ENCODE peak calls at places on chromosomes 6 and 20, in seven cellular contexts. M, T, P, Z, Y, N and C are unnamed samples.

GRCh38 chr20:36908603-36909002 is 32.7 kb downstream of the TLDC2 start:
- DNase-seq in P (no peak), N (no peak), T (no peak), Y (no peak), M (no peak), Z (no peak), C (no peak)

GRCh38 chr20:11993886-11994466 is 76.3 kb downstream of the BTBD3 start:
- DNase-seq in Z (no peak), Y (no peak), M (no peak), P (peak; percentile 83), T (no peak), N (no peak), C (peak; percentile 38)

GRCh38 chr20:23147964-23148720 is 62.0 kb upstream of the CD93 start:
- DNase-seq in Y (no peak), P (no peak), M (peak; percentile 98), T (peak; percentile 90), N (peak; percentile 61), Z (no peak), C (no peak)

GRCh38 chr6:39733704-39734103 is 8.5 kb upstream of the KIF6 start:
- DNase-seq in Y (no peak), M (no peak), T (no peak), P (no peak), Z (no peak), N (no peak), C (no peak)

GRCh38 chr20:13119583-13119982 is 101.5 kb upstream of the ISM1 start:
- DNase-seq in P (peak; percentile 86), M (peak; percentile 65), T (peak; percentile 57), N (peak; percentile 86), Y (peak; percentile 15), Z (peak; percentile 76), C (peak; percentile 52)

GRCh38 chr20:32232487-32232886 is 24.8 kb downstream of the POFUT1 start:
- DNase-seq in Z (no peak), M (no peak), Y (no peak), T (no peak), P (no peak), N (no peak), C (no peak)

GRCh38 chr20:11703119-11703518 is 214.6 kb upstream of the BTBD3 start:
- DNase-seq in P (no peak), N (no peak), T (no peak), Y (no peak), M (no peak), Z (no peak), C (no peak)

GRCh38 chr6:97697450-97697849 is 414.4 kb upstream of the MMS22L start:
- DNase-seq in P (peak; percentile 62), Z (no peak), T (peak; percentile 61), M (peak; percentile 8), N (peak; percentile 84), Y (no peak), C (no peak)

GRCh38 chr6:112931835-112932234 is 584.7 kb downstream of the RFPL4B start:
- DNase-seq in N (peak; percentile 2), M (peak; percentile 50), Y (no peak), Z (no peak), T (peak; percentile 21), P (peak; percentile 41), C (no peak)

GRCh38 chr6:166418691-166419143 is 36.0 kb upstream of the MPC1 start:
- DNase-seq in Y (no peak), N (no peak), Z (no peak), M (no peak), P (no peak), T (no peak), C (no peak)

GRCh38 chr6:41411961-41412360 is 76.6 kb downstream of the NCR2 start:
- DNase-seq in M (no peak), P (no peak), N (no peak), T (no peak), Z (no peak), Y (no peak), C (no peak)

GRCh38 chr6:136541395-136541794 is 8.8 kb downstream of the MAP7 start:
- DNase-seq in T (no peak), Z (no peak), M (no peak), P (no peak), N (no peak), Y (no peak), C (no peak)

GRCh38 chr6:132131777-132132176 is 180.6 kb upstream of the CCN2 start:
- DNase-seq in Y (no peak), P (peak; percentile 65), T (peak; percentile 100), M (peak; percentile 99), Z (no peak), N (peak; percentile 94), C (no peak)

GRCh38 chr6:106530502-106530901 is 98.8 kb downstream of the RTN4IP1 start:
- DNase-seq in T (peak; percentile 54), M (no peak), Y (no peak), P (no peak), Z (no peak), N (peak; percentile 90), C (no peak)

GRCh38 chr20:33493076-33493766 is 3.3 kb downstream of the CBFA2T2 start:
- DNase-seq in Y (no peak), T (no peak), N (no peak), M (no peak), Z (no peak), P (no peak), C (no peak)

GRCh38 chr20:54650201-54650722 is 174.9 kb downstream of the DOK5 start:
- DNase-seq in Y (no peak), T (peak; percentile 43), N (no peak), M (no peak), P (no peak), Z (no peak), C (no peak)

GRCh38 chr6:169291639-169292339 is 38.1 kb upstream of the THBS2 start:
- DNase-seq in Z (no peak), P (no peak), T (no peak), N (peak; percentile 67), M (no peak), Y (no peak), C (no peak)

GRCh38 chr20:56391596-56392281 is at the start of gene AURKA:
- DNase-seq in T (no peak), P (no peak), Z (no peak), Y (no peak), M (peak; percentile 42), N (peak; percentile 6), C (no peak)

GRCh38 chr6:3612341-3613041 is 139.0 kb downstream of the PXDC1 start:
- DNase-seq in Y (no peak), P (peak; percentile 54), Z (no peak), T (peak; percentile 85), M (peak; percentile 80), N (peak; percentile 96), C (no peak)

DNA sequence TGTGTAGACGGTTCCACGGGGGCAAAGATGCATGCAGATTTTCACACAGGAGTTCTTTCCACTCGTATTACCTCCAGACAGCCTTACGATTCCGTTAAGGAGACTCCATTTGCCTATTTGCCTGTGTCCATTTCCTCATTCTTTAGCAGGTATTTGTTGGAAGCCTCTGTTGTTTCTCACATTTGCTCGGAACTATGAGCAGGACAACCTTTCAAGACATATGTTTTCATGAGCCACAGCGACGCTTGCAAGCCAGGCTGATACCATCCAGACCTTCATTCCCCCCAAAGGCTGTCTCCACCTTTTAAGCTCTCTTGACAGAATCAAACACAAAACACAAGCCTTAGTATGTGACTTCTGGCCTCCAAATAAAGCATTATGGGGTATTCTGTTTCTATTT is 57.6 kb upstream of the NEDD9 start:
- DNase-seq in T (no peak), N (peak; percentile 21), M (no peak), Z (no peak), Y (no peak), P (no peak), C (no peak)
- H4K8ac ChIP-seq in T (no peak overlapping the region), N (no peak overlapping the region), M (no peak overlapping the region), Z (no peak overlapping the region), Y (no peak overlapping the region), P (no peak overlapping the region), C (no peak overlapping the region)

GRCh38 chr6:157570104-157570503 is 189.1 kb downstream of the ZDHHC14 start:
- DNase-seq in T (no peak), M (no peak), P (no peak), Z (no peak), N (no peak), Y (no peak), C (no peak)

GRCh38 chr6:157568702-157569101 is 187.7 kb downstream of the ZDHHC14 start:
- DNase-seq in Z (no peak), T (no peak), Y (no peak), N (no peak), M (no peak), P (no peak), C (no peak)

GRCh38 chr6:157571269-157571668 is 190.3 kb downstream of the ZDHHC14 start:
- DNase-seq in M (no peak), Z (no peak), Y (no peak), T (no peak), N (no peak), P (no peak), C (no peak)

GRCh38 chr6:157570752-157571151 is 189.8 kb downstream of the ZDHHC14 start:
- DNase-seq in N (no peak), T (no peak), P (no peak), M (no peak), Y (no peak), Z (no peak), C (no peak)

GRCh38 chr6:157569543-157569942 is 188.6 kb downstream of the ZDHHC14 start:
- DNase-seq in T (no peak), N (no peak), M (no peak), Y (no peak), P (no peak), Z (no peak), C (no peak)
- H3K4me1 ChIP-seq in T (no peaks in the 10 kb centered on the region), N (no peaks in the 10 kb centered on the region), M (no peaks in the 10 kb centered on the region), Y (no peaks in the 10 kb centered on the region), P (no peaks in the 10 kb centered on the region), Z (peaks cover 2% of the 10 kb centered on the region), C (peaks cover 2% of the 10 kb centered on the region)

DNA sequence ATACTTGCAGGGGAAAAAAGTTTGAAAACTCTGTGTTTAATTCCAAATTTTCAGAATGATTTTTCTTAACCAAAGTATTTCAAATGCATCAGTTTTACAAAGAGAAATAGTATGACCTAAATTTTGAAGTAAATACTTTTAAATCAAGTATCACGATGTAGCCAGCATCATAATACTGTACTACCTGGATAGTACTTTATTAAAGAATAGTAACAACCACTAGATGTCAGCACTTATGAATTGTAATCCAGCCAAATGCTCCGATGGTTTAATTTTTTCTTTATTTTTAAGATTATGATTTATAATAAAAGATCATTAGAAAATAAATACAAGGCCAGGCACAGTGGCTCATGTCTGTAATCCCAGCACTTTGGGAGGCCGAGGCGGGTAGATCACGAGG is 37.2 kb upstream of the HACE1 start:
- DNase-seq in T (no peak), N (peak; percentile 38), P (no peak), Y (no peak), M (no peak), Z (no peak), C (no peak)
- H4K8ac ChIP-seq in T (no peak overlapping the region), N (no peak overlapping the region), P (no peak overlapping the region), Y (no peak overlapping the region), M (no peak overlapping the region), Z (no peak overlapping the region), C (no peak overlapping the region)

GRCh38 chr20:3902446-3902845 is 13.3 kb downstream of the PANK2 start:
- DNase-seq in P (no peak), Z (no peak), Y (no peak), M (no peak), N (no peak), T (no peak), C (no peak)

GRCh38 chr20:3898639-3899038 is 9.5 kb downstream of the PANK2 start:
- DNase-seq in Y (no peak), N (peak; percentile 14), T (no peak), P (no peak), Z (no peak), M (no peak), C (no peak)

GRCh38 chr20:3902041-3902440 is 12.9 kb downstream of the PANK2 start:
- DNase-seq in Z (no peak), N (no peak), T (no peak), Y (no peak), M (no peak), P (no peak), C (no peak)

GRCh38 chr20:3901028-3901746 is 12.0 kb downstream of the PANK2 start:
- DNase-seq in Y (no peak), Z (no peak), N (peak; percentile 48), M (no peak), T (peak; percentile 58), P (no peak), C (no peak)

GRCh38 chr20:3900187-3900604 is 11.0 kb downstream of the PANK2 start:
- DNase-seq in Y (no peak), Z (no peak), M (no peak), P (no peak), T (no peak), N (no peak), C (no peak)
- H3K4me1 ChIP-seq in Y (peaks cover 3% of the 10 kb centered on the region), Z (peaks cover 2% of the 10 kb centered on the region), M (peaks cover 12% of the 10 kb centered on the region), P (peaks cover 3% of the 10 kb centered on the region), T (peaks cover 29% of the 10 kb centered on the region), N (no peaks in the 10 kb centered on the region), C (no peaks in the 10 kb centered on the region)